ENCODE peak calls at places on chromosomes 12 and 14, in seven cellular contexts. P, S, N, G, I, W and V are unnamed samples.
A peak's percentile ranks its signal among the peaks of the same experiment; 100 is the strongest.

GRCh38 chr12:53676715-53677611 is 1.1 kb upstream of the ATP5MC2 start:
- DNase-seq in G (no peak), P (no peak), W (no peak), S (no peak), I (no peak), N (no peak), V (no peak)

GRCh38 chr12:47896633-47897032 is 8.2 kb downstream of the VDR start:
- DNase-seq in W (no peak), I (no peak), N (no peak), S (no peak), P (no peak), G (no peak), V (no peak)

GRCh38 chr14:35390577-35391387 is 13.8 kb downstream of the NFKBIA start:
- DNase-seq in I (no peak), S (no peak), N (peak; percentile 58), W (no peak), G (no peak), P (no peak), V (no peak)

GRCh38 chr12:109760031-109760929 is 46.7 kb downstream of the FAM222A start:
- DNase-seq in I (peak; percentile 65), G (no peak), S (no peak), W (no peak), N (no peak), P (peak; percentile 22), V (no peak)

GRCh38 chr12:28780096-28780495 is 369.0 kb upstream of the FAR2 start:
- DNase-seq in I (peak; percentile 12), W (no peak), P (no peak), N (no peak), S (no peak), G (no peak), V (peak; percentile 88)

GRCh38 chr14:85579957-85580356 is 50.0 kb downstream of the FLRT2 start:
- DNase-seq in I (no peak), G (no peak), S (no peak), N (no peak), P (no peak), W (no peak), V (no peak)

GRCh38 chr12:33536431-33536830 is 96.8 kb upstream of the SYT10 start:
- DNase-seq in P (no peak), I (no peak), N (no peak), W (no peak), G (no peak), S (no peak), V (no peak)

GRCh38 chr14:67623114-67623513 is 3.4 kb downstream of the ARG2 start:
- DNase-seq in P (no peak), W (no peak), S (no peak), I (peak; percentile 70), G (no peak), N (no peak), V (no peak)

GRCh38 chr14:74610199-74610865 is 1.7 kb downstream of the LTBP2 start:
- DNase-seq in I (no peak), G (no peak), W (no peak), S (no peak), N (no peak), P (no peak), V (no peak)

GRCh38 chr14:22464422-22465142 is 124.4 kb downstream of the DAD1 start:
- DNase-seq in S (no peak), W (peak; percentile 79), P (no peak), I (no peak), G (no peak), N (no peak), V (no peak)

GRCh38 chr14:95281560-95282176 is 38.0 kb downstream of the CLMN start:
- DNase-seq in I (no peak), W (no peak), P (no peak), N (no peak), S (no peak), G (no peak), V (no peak)

GRCh38 chr12:68451261-68452091 is 119.3 kb upstream of the MDM1 start:
- DNase-seq in N (no peak), S (no peak), W (peak; percentile 88), I (no peak), P (no peak), G (no peak), V (no peak)

GRCh38 chr12:40162022-40162421 is 56.1 kb upstream of the SLC2A13 start:
- DNase-seq in W (no peak), N (no peak), S (no peak), I (no peak), P (no peak), G (no peak), V (no peak)

GRCh38 chr12:43293396-43293795 is 258.6 kb downstream of the ADAMTS20 start:
- DNase-seq in G (no peak), P (no peak), W (no peak), I (no peak), N (no peak), S (no peak), V (no peak)

GRCh38 chr14:101174522-101174838 is 271.0 kb upstream of the RTL1 start:
- DNase-seq in W (no peak), P (peak; percentile 24), I (no peak), N (no peak), G (no peak), S (no peak), V (no peak)
- TF ChIP-seq SIN3A in W (no peak), P (no peak), I (no peak), N (no peak), G (no peak), S (no peak), V (no peak)

GRCh38 chr14:81449114-81449513 is 49.0 kb upstream of the STON2 start:
- DNase-seq in S (no peak), P (no peak), N (no peak), W (no peak), G (no peak), I (peak; percentile 16), V (no peak)

GRCh38 chr14:81450100-81450531 is 50.0 kb upstream of the STON2 start:
- DNase-seq in G (no peak), W (no peak), P (no peak), I (no peak), N (no peak), S (peak; percentile 47), V (no peak)

GRCh38 chr14:81449576-81449975 is 49.5 kb upstream of the STON2 start:
- DNase-seq in W (no peak), G (no peak), P (no peak), N (no peak), I (no peak), S (no peak), V (no peak)

GRCh38 chr14:81446279-81447007 is 46.3 kb upstream of the STON2 start:
- DNase-seq in S (no peak), I (no peak), N (no peak), G (no peak), P (no peak), W (no peak), V (no peak)

DNA sequence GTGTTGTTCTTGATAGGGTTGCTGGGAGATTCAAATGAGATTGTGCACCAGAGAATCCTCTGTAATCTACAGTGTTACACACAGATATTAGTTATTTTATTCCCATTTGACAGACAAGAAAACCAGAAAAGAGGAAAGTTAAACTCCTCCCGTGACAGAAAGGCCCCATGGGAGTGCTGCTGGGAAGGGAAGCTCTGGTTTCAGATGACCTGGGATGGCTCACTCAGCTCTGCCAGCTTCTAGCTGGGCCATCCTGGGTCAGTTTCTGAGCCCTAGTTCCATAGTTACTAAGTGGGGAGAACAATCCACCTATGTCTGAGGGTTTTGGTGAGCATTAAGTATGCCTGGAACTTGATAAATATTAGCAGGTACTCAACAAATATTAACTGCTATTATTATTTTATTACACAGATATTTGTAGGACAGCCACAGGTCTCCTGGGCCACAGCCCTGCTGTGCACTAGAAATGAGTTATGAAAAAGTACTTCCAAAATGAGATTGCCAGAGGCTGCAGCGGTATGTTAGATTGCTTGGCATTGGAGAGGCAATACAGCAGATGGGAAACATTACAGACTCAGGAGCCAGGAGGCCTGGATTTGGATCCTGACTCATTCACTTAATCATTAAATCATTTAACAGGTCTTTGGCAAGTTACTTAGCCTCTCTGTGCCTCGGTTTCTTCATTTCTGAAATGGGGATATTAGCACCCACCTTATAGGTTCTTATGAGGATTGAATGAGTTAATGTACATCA is 47.1 kb upstream of the STON2 start:
- DNase-seq in S (no peak), P (no peak), W (no peak), G (no peak), N (no peak), I (no peak), V (no peak)
- TF ChIP-seq SIN3A in S (no peak), P (no peak), W (no peak), G (no peak), N (no peak), I (no peak), V (no peak)

GRCh38 chr14:72906879-72907278 is 13.0 kb upstream of the DPF3 start:
- DNase-seq in S (no peak), G (no peak), N (no peak), P (no peak), I (no peak), W (no peak), V (no peak)

GRCh38 chr14:72909163-72909562 is 15.3 kb upstream of the DPF3 start:
- DNase-seq in N (no peak), G (no peak), P (no peak), I (no peak), S (no peak), W (no peak), V (no peak)

GRCh38 chr14:72907327-72907826 is 13.5 kb upstream of the DPF3 start:
- DNase-seq in N (no peak), S (no peak), W (no peak), G (no peak), I (no peak), P (no peak), V (no peak)

GRCh38 chr14:72906316-72906715 is 12.4 kb upstream of the DPF3 start:
- DNase-seq in G (no peak), S (no peak), W (no peak), P (no peak), N (no peak), I (no peak), V (no peak)

DNA sequence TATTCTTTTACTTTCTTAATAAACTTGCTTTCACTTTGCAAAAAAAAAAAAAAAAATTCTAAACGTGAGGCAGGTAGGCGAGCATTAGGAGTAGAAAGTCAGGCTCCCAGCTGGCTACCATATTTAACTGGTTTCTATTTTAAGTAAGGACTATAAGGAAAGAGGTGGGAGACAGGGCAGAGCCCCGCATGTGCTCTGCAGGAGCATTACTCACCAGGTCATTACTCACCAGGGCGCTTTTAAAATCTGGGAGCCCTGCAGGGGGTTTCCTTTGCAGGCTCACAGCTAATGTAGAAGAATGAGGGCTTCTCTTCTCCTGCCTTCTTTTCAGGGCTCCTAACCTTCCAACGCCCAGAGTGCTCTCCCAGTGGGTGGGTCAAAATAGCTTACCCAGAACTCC is 14.0 kb upstream of the DPF3 start:
- DNase-seq in G (no peak), W (no peak), P (no peak), S (no peak), N (peak; percentile 52), I (no peak), V (no peak)
- TF ChIP-seq SIN3A in G (no peak), W (no peak), P (no peak), S (no peak), N (no peak), I (no peak), V (no peak)

GRCh38 chr14:63405715-63406114 is 87.0 kb upstream of the GPHB5 start:
- DNase-seq in N (no peak), G (no peak), P (no peak), I (no peak), S (no peak), W (no peak), V (no peak)

GRCh38 chr14:63398952-63399351 is 80.2 kb upstream of the GPHB5 start:
- DNase-seq in S (no peak), I (no peak), G (no peak), N (no peak), P (no peak), W (no peak), V (no peak)

GRCh38 chr14:63406341-63406740 is 87.6 kb upstream of the GPHB5 start:
- DNase-seq in N (no peak), W (no peak), P (no peak), S (no peak), G (no peak), I (no peak), V (no peak)

GRCh38 chr14:63404906-63405305 is 86.2 kb upstream of the GPHB5 start:
- DNase-seq in N (no peak), S (no peak), I (no peak), W (no peak), P (no peak), G (no peak), V (no peak)
- TF ChIP-seq SIN3A in N (no peak), S (no peak), I (no peak), W (no peak), P (no peak), G (no peak), V (no peak)